ENCODE peak calls at places on chromosomes 5 and 9, in four cellular contexts. One of them, this sample, is unnamed.

GRCh38 chr5:153513171-153513570 is 22.7 kb downstream of the GRIA1 start:
- DNase-seq in GM23338: no peak
- DNase-seq in GM12878: no peak
- DNase-seq in AG04450: peak
- DNase-seq in this sample: peak

GRCh38 chr9:36728651-36729520 is 156.2 kb downstream of the MELK start:
- DNase-seq in GM12878: peak
- DNase-seq in AG04450: peak
- DNase-seq in GM23338: peak
- DNase-seq in this sample: peak

GRCh38 chr5:163463063-163463435 is 2.6 kb downstream of the HMMR start:
- DNase-seq in AG04450: no peak
- DNase-seq in GM23338: no peak
- DNase-seq in GM12878: no peak
- DNase-seq in this sample: no peak

GRCh38 chr5:141742866-141743651 is 61.0 kb upstream of the ARAP3 start:
- DNase-seq in GM12878: no peak
- DNase-seq in AG04450: no peak
- DNase-seq in GM23338: peak
- DNase-seq in this sample: no peak

GRCh38 chr9:131273791-131274673 is 2.3 kb downstream of the FAM78A start:
- DNase-seq in GM23338: no peak
- DNase-seq in GM12878: no peak
- DNase-seq in AG04450: no peak
- DNase-seq in this sample: no peak

GRCh38 chr5:142915840-142916424 is 145.8 kb downstream of the ARHGAP26 start:
- DNase-seq in GM12878: peak
- DNase-seq in AG04450: no peak
- DNase-seq in GM23338: peak
- DNase-seq in this sample: no peak

GRCh38 chr9:14806941-14807340 is 84.4 kb upstream of the CER1 start:
- DNase-seq in GM23338: no peak
- DNase-seq in AG04450: no peak
- DNase-seq in GM12878: no peak
- DNase-seq in this sample: no peak

GRCh38 chr9:125521462-125522327 is 185.3 kb downstream of the MAPKAP1 start:
- DNase-seq in GM12878: no peak
- DNase-seq in AG04450: peak
- DNase-seq in GM23338: no peak
- DNase-seq in this sample: no peak

GRCh38 chr5:168295574-168296201 is 4.2 kb downstream of the WWC1 start:
- DNase-seq in AG04450: peak
- DNase-seq in GM23338: peak
- DNase-seq in GM12878: no peak
- DNase-seq in this sample: peak

GRCh38 chr5:142012186-142012785 is 541 bp downstream of the GNPDA1 start:
- DNase-seq in GM12878: no peak
- DNase-seq in GM23338: peak
- DNase-seq in AG04450: no peak
- DNase-seq in this sample: peak

DNA sequence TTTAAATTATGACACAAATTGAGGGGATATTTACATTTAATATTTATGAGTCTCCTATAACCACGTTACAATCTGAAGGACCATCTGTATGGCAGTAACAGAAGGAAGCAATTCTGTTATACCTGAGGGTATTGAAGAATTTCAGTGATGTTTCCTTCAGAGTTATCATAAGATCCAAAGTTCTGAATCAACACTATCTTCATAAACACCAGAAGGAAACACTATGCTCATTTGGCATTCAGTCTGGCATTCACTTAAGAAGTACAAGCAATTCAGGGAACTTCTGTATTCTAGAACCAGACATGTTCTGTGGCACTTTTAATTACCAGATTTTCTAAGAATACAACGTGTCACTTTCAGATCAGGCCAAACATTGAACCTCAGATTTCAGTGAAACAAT is 9.6 kb downstream of the DAB2 start:
- DNase-seq in GM12878: no peak
- DNase-seq in GM23338: no peak
- DNase-seq in AG04450: no peak
- DNase-seq in this sample: no peak
- H3K4me3 ChIP-seq in GM12878: no peak
- H3K4me3 ChIP-seq in GM23338: no peak
- H3K4me3 ChIP-seq in AG04450: no peak
- H3K4me3 ChIP-seq in this sample: no peak

GRCh38 chr5:9820696-9821449 is 190.7 kb upstream of the TAS2R1 start:
- DNase-seq in GM12878: no peak
- DNase-seq in GM23338: no peak
- DNase-seq in AG04450: no peak
- DNase-seq in this sample: no peak
- H3K4me3 ChIP-seq in GM12878: no peak
- H3K4me3 ChIP-seq in GM23338: no peak
- H3K4me3 ChIP-seq in AG04450: no peak
- H3K4me3 ChIP-seq in this sample: no peak

GRCh38 chr5:131268758-131269370 is 5.0 kb downstream of the CDC42SE2 start:
- DNase-seq in GM23338: no peak
- DNase-seq in GM12878: no peak
- DNase-seq in AG04450: no peak
- DNase-seq in this sample: no peak
- H3K4me3 ChIP-seq in GM23338: no peak
- H3K4me3 ChIP-seq in GM12878: peak
- H3K4me3 ChIP-seq in AG04450: no peak
- H3K4me3 ChIP-seq in this sample: no peak

GRCh38 chr5:88826959-88827585 is 55.9 kb downstream of the MEF2C start:
- DNase-seq in GM12878: peak
- DNase-seq in GM23338: peak
- DNase-seq in AG04450: peak
- DNase-seq in this sample: no peak

GRCh38 chr5:88823201-88823600 is 59.8 kb downstream of the MEF2C start:
- DNase-seq in AG04450: no peak
- DNase-seq in GM23338: no peak
- DNase-seq in GM12878: no peak
- DNase-seq in this sample: no peak

GRCh38 chr5:88824141-88824540 is 58.8 kb downstream of the MEF2C start:
- DNase-seq in AG04450: no peak
- DNase-seq in GM23338: no peak
- DNase-seq in GM12878: no peak
- DNase-seq in this sample: no peak

GRCh38 chr5:88825782-88826110 is 57.2 kb downstream of the MEF2C start:
- DNase-seq in AG04450: no peak
- DNase-seq in GM12878: no peak
- DNase-seq in GM23338: no peak
- DNase-seq in this sample: no peak

GRCh38 chr5:88824892-88825781 is 57.8 kb downstream of the MEF2C start:
- DNase-seq in AG04450: no peak
- DNase-seq in GM23338: no peak
- DNase-seq in GM12878: no peak
- DNase-seq in this sample: no peak
- H3K4me3 ChIP-seq in AG04450: no peak
- H3K4me3 ChIP-seq in GM23338: no peak
- H3K4me3 ChIP-seq in GM12878: peak
- H3K4me3 ChIP-seq in this sample: peak

GRCh38 chr5:128962211-128962610 is 3.1 kb upstream of the SLC27A6 start:
- DNase-seq in GM12878: no peak
- DNase-seq in AG04450: no peak
- DNase-seq in GM23338: peak
- DNase-seq in this sample: no peak

GRCh38 chr5:128966375-128966774 is 1.1 kb downstream of the SLC27A6 start:
- DNase-seq in GM23338: peak
- DNase-seq in AG04450: no peak
- DNase-seq in GM12878: no peak
- DNase-seq in this sample: no peak

GRCh38 chr5:128965638-128966302 is 482 bp downstream of the SLC27A6 start:
- DNase-seq in GM23338: peak
- DNase-seq in AG04450: no peak
- DNase-seq in GM12878: no peak
- DNase-seq in this sample: no peak

GRCh38 chr5:128966846-128967245 is 1.6 kb downstream of the SLC27A6 start:
- DNase-seq in GM12878: no peak
- DNase-seq in GM23338: no peak
- DNase-seq in AG04450: no peak
- DNase-seq in this sample: no peak

DNA sequence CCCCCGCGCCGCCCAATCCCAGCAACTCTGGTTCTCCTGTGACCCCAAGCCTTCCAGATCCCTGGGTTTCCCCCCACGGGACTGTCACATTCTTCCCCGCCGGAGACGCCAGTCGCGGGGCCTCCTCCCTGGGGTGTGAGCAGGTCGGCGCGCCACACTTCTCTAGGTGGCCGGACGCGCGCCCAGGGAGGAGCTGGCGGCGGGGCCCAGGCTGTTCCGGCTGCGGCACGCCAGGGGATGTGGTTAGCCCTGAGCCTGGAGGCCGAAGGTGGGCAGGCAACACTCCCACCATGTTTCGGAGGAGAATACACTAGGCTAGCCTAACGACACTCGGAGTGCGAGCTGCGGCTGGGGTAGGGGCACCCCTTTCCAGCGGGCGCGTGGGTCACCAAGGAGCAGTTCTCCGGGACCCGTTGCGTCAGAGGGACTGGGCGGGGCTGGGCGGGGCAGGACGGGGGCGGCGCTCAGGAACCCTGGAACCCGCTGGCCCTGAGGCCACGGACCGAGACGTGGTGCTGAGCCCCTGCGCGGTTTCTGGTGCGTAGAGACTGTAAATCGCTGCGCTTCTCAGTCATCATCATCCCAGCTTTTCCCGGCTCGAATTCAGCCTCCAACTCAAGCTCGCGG is at the start of gene SLC27A6:
- DNase-seq in GM12878: no peak
- DNase-seq in GM23338: peak
- DNase-seq in AG04450: no peak
- DNase-seq in this sample: no peak
- H3K4me3 ChIP-seq in GM12878: no peak
- H3K4me3 ChIP-seq in GM23338: peak
- H3K4me3 ChIP-seq in AG04450: no peak
- H3K4me3 ChIP-seq in this sample: peak

DNA sequence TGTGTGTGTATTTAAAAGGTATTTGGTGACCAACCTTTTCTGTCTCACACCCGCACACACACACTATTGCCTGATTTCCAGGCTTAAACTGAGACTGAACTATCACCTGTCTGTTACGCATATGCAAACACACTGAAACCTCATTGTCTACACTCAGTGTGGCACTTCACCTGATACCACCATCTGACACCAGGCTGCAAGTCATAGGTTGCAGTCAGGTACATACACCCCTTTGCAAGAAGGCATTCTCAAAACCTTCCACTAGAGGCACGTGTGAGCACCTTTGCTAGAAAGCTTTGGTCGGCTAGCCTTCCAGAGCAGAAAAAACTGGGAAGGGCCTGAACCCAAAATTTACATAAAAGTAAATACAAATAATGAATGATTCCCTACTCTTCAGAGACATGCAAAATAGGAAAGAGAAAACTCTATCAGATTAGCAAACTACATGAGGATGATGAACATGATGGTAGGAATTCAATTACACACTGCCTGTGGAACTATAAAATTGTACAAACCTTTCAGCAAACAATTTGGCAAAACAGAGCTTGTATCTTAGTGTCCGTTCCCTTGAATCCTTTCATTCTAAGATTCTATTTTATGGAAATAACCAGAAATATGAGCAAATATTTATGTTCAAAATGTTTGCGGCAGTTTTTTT is 5.9 kb upstream of the FOXD1 start:
- DNase-seq in GM23338: peak
- DNase-seq in GM12878: no peak
- DNase-seq in AG04450: no peak
- DNase-seq in this sample: no peak
- H3K4me3 ChIP-seq in GM23338: no peak
- H3K4me3 ChIP-seq in GM12878: no peak
- H3K4me3 ChIP-seq in AG04450: no peak
- H3K4me3 ChIP-seq in this sample: no peak

GRCh38 chr9:132582276-132582785 is at the start of gene BARHL1:
- DNase-seq in GM12878: no peak
- DNase-seq in GM23338: no peak
- DNase-seq in AG04450: no peak
- DNase-seq in this sample: no peak
- H3K4me3 ChIP-seq in GM12878: no peak
- H3K4me3 ChIP-seq in GM23338: peak
- H3K4me3 ChIP-seq in AG04450: peak
- H3K4me3 ChIP-seq in this sample: peak

GRCh38 chr9:136151214-136151804 is 32.6 kb upstream of the TMEM250 start:
- DNase-seq in GM12878: no peak
- DNase-seq in GM23338: peak
- DNase-seq in AG04450: no peak
- DNase-seq in this sample: no peak
- H3K4me3 ChIP-seq in GM12878: no peak
- H3K4me3 ChIP-seq in GM23338: peak
- H3K4me3 ChIP-seq in AG04450: no peak
- H3K4me3 ChIP-seq in this sample: no peak